ENCODE peak calls at places on chromosomes 6 and 20, in four cellular contexts. V is mucosa of gallbladder, T is GM12892, H is NCI-H1105. P is an unnamed sample.

GRCh38 chr6:163830641-163831040 is 416.1 kb downstream of the QKI start:
- DNase-seq in T (no peak), H (no peak), V (no peak), P (no peak)

GRCh38 chr20:20076297-20077065 is 24.1 kb downstream of the CFAP61 start:
- DNase-seq in T (no peak), H (no peak), V (no peak), P (no peak)

GRCh38 chr6:109687271-109687721 is 3.7 kb downstream of the AK9 start:
- DNase-seq in H (no peak), T (no peak), V (no peak), P (no peak)

GRCh38 chr6:118896339-118897136 is 2.6 kb downstream of the ASF1A start:
- DNase-seq in H (peak; percentile 24), V (no peak), T (no peak), P (no peak)

GRCh38 chr6:83633609-83634008 is 75.3 kb downstream of the SNAP91 start:
- DNase-seq in H (no peak), T (no peak), V (no peak), P (no peak)

GRCh38 chr6:11358904-11359840 is 126.7 kb upstream of the NEDD9 start:
- DNase-seq in V (no peak), H (no peak), T (no peak), P (no peak)

GRCh38 chr6:98586163-98586562 is 248.2 kb upstream of the POU3F2 start:
- DNase-seq in V (no peak), T (no peak), H (no peak), P (no peak)

GRCh38 chr20:20731945-20732296 is 19.5 kb upstream of the RALGAPA2 start:
- DNase-seq in T (no peak), H (no peak), V (no peak), P (no peak)

GRCh38 chr6:32194825-32195651 is 2.6 kb upstream of the GPSM3 start:
- DNase-seq in H (peak; percentile 6), V (no peak), T (no peak), P (peak; percentile 43)

GRCh38 chr6:169707772-169708171 is 5.8 kb downstream of the C6orf120 start:
- DNase-seq in H (no peak), V (no peak), T (no peak), P (no peak)

GRCh38 chr6:43292763-43293318 is 5.2 kb upstream of the SLC22A7 start:
- DNase-seq in V (no peak), H (no peak), T (no peak), P (no peak)

GRCh38 chr20:24772667-24773066 is 176.4 kb upstream of the CST7 start:
- DNase-seq in H (no peak), T (no peak), V (no peak), P (no peak)

GRCh38 chr20:33663161-33664084 is 1.3 kb downstream of the C20orf144 start:
- DNase-seq in T (peak; percentile 93), H (peak; percentile 82), V (peak; percentile 84), P (peak; percentile 82)

P was measured in testis.